ENCODE peak calls at places on chromosome 6, in five cellular contexts. D, V, Z, R and E are unnamed samples.

GRCh38 chr6:27188206-27188884 is 59.2 kb upstream of the PRSS16 start:
- DNase-seq in Z (peak), R (peak), V (peak), D (peak), E (peak)

GRCh38 chr6:33185190-33185589 is 7.1 kb downstream of the COL11A2 start:
- DNase-seq in V (no peak), D (no peak), Z (no peak), R (no peak), E (no peak)

GRCh38 chr6:165925474-165926156 is 242.0 kb downstream of the TBXT start:
- DNase-seq in Z (no peak), V (no peak), R (no peak), D (no peak), E (no peak)

GRCh38 chr6:155315516-155315871 is 1.2 kb upstream of the TFB1M start:
- DNase-seq in D (no peak), Z (peak), R (no peak), V (peak), E (no peak)

GRCh38 chr6:7684076-7684475 is 41.8 kb upstream of the BMP6 start:
- DNase-seq in V (peak), Z (no peak), R (no peak), D (no peak), E (no peak)

GRCh38 chr6:5752282-5752681 is 254.4 kb downstream of the NRN1 start:
- DNase-seq in V (no peak), D (no peak), Z (peak), R (no peak), E (no peak)

GRCh38 chr6:170497845-170498281 is 55.2 kb downstream of the PSMB1 start:
- DNase-seq in V (no peak), D (no peak), R (no peak), Z (peak), E (no peak)

GRCh38 chr6:166503167-166503744 is 83.2 kb downstream of the RAMACL start:
- DNase-seq in D (no peak), Z (no peak), R (no peak), V (no peak), E (no peak)

GRCh38 chr6:71248306-71248705 is 40.3 kb upstream of the OGFRL1 start:
- DNase-seq in R (no peak), V (no peak), Z (peak), D (no peak), E (no peak)

GRCh38 chr6:68313911-68314310 is 321.2 kb upstream of the ADGRB3 start:
- DNase-seq in D (no peak), V (peak), Z (no peak), R (no peak), E (no peak)

GRCh38 chr6:20931772-20932171 is 397.5 kb downstream of the CDKAL1 start:
- DNase-seq in V (no peak), R (no peak), D (no peak), Z (no peak), E (no peak)

GRCh38 chr6:90222724-90223198 is 73.9 kb downstream of the BACH2 start:
- DNase-seq in V (no peak), Z (peak), D (no peak), R (no peak), E (no peak)

GRCh38 chr6:118594877-118595276 is 46.8 kb downstream of the PLN start:
- DNase-seq in V (peak), R (no peak), D (no peak), Z (no peak), E (no peak)

GRCh38 chr6:109869398-109870165 is 108.5 kb upstream of the GPR6 start:
- DNase-seq in Z (no peak), V (no peak), D (no peak), R (no peak), E (no peak)